ENCODE peak calls at places on chromosomes 1 and 21, in ten cellular contexts. T is body of pancreas; A is HAP-1; X is colonic mucosa; K is prostate gland; N is adrenal gland; Q is CD8-positive, alpha-beta memory T cell; H is spleen; M is mucosa of descending colon; U is CD4-positive, CD25-positive, alpha-beta regulatory T cell. V is an unnamed sample.

GRCh38 chr1:196546272-196547245 is 61.7 kb downstream of the KCNT2 start:
- DNase-seq in M (no peak), N (no peak), H (no peak), T (no peak), K (no peak), U (no peak), Q (no peak), A (peak; percentile 54), X (no peak), V (peak; percentile 47)

GRCh38 chr1:55580845-55581332 is 365.7 kb upstream of the USP24 start:
- DNase-seq in U (no peak), H (no peak), Q (no peak), K (peak; percentile 15), N (no peak), M (no peak), A (no peak), T (no peak), X (no peak), V (peak; percentile 95)

GRCh38 chr21:43866233-43866632 is 1.2 kb downstream of the AGPAT3 start:
- DNase-seq in T (peak; percentile 33), N (peak; percentile 63), U (peak; percentile 41), M (peak; percentile 66), K (peak; percentile 55), Q (peak; percentile 36), X (peak; percentile 64), A (peak; percentile 39), H (peak; percentile 78), V (no peak)

GRCh38 chr1:195530961-195531360 is 1077.3 kb downstream of the KCNT2 start:
- DNase-seq in X (no peak), N (no peak), M (no peak), K (no peak), T (no peak), U (no peak), Q (no peak), H (no peak), A (no peak), V (peak; percentile 25)

GRCh38 chr1:235502601-235503332 is 1.5 kb downstream of the B3GALNT2 start:
- DNase-seq in M (no peak), H (no peak), X (no peak), U (no peak), K (no peak), A (peak; percentile 31), T (no peak), Q (no peak), N (no peak), V (no peak)

GRCh38 chr1:168081373-168082007 is 55.2 kb downstream of the GPR161 start:
- DNase-seq in U (no peak), M (no peak), N (peak; percentile 54), H (no peak), Q (no peak), T (no peak), A (no peak), X (no peak), K (no peak), V (peak; percentile 82)

GRCh38 chr1:65422241-65423203 is 2.1 kb downstream of the LEPR start:
- DNase-seq in T (no peak), K (no peak), X (no peak), U (no peak), M (peak; percentile 3), A (no peak), Q (no peak), H (no peak), N (peak; percentile 44), V (no peak)

GRCh38 chr1:75233302-75233929 is 99.2 kb downstream of the LHX8 start:
- DNase-seq in X (no peak), A (peak; percentile 46), H (no peak), U (peak; percentile 9), N (no peak), K (no peak), Q (no peak), T (no peak), M (no peak), V (no peak)

DNA sequence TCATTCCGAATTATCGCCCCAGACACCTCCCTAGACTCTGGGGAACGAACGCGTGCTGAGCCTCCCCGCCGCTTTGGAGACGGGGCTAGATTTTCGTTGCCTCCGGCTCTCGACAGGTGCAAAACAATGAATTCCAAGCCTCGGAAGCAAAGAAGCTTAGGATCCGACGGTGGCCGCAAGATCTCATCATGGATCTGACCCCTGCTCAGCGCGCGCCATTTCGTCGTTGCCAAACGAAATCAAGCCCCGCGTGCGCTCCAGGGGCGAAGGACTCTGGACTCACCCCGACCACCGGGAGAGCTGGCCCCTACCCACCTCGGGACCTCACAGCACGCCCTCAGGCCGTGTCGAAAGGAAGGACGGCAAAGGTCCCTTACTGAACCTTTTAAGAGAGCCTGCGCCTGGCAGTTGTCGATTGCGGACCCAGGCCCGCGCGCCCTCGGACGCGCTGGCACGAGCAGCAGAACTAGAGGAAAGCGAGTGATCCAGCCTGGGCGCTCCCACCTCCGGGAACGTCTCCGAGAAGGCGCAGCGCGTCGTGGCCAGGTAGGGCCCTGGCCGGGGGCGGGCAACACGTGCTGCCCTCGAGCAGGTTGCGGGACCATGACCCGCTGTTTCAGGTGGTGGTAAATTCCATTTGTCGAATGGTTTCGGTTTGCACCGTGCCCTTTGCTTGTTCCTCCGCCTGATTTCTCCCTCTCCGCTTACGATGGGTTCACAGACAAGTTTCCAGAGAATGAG is 1.6 kb upstream of the RUNX3 start:
- DNase-seq in U (no peak), X (no peak), K (no peak), A (no peak), H (peak; percentile 84), M (no peak), Q (no peak), N (no peak), T (no peak), V (no peak)
- H3K4me3 ChIP-seq in U (no peak overlapping the region), X (no peak overlapping the region), K (no peak overlapping the region), A (peak overlapping the region; percentile 12), H (no peak overlapping the region), M (no peak overlapping the region), Q (no peak overlapping the region), N (peak overlapping the region; percentile 16), T (no peak overlapping the region), V (no peak overlapping the region)

GRCh38 chr1:208054885-208055507 is 144.1 kb upstream of the CD34 start:
- DNase-seq in N (no peak), K (no peak), T (no peak), A (no peak), U (no peak), X (no peak), M (no peak), Q (no peak), H (no peak), V (no peak)

GRCh38 chr1:208053661-208054060 is 142.7 kb upstream of the CD34 start:
- DNase-seq in M (no peak), N (no peak), A (no peak), X (no peak), K (no peak), H (no peak), U (no peak), T (no peak), Q (no peak), V (no peak)

GRCh38 chr1:208055535-208055934 is 144.6 kb upstream of the CD34 start:
- DNase-seq in Q (no peak), U (no peak), A (no peak), T (no peak), K (no peak), X (no peak), M (no peak), H (no peak), N (no peak), V (no peak)

GRCh38 chr1:208052926-208053407 is 142.0 kb upstream of the CD34 start:
- DNase-seq in M (no peak), A (no peak), T (no peak), Q (no peak), U (no peak), X (no peak), H (no peak), N (no peak), K (no peak), V (no peak)

DNA sequence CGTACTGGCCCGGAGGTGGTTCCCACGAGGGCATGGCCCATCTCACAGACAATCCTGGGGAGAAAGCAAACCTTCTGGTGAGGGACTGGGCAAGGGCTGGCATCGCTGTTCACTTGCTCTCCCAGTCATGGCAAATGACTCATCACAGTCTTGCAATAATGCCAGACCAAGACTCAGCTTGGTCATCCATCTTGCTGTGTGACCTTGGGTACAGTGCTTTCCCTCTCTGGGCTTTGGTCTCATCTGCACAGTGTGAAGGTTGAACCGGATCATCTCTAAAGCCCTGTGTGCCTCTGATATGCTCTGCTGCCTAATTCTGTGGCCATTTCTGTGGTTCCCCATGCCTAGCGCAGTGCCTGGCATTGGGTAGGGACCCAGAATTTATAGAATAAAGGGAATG is 143.6 kb upstream of the CD34 start:
- DNase-seq in U (no peak), K (no peak), Q (no peak), H (no peak), T (no peak), X (no peak), N (peak; percentile 14), M (no peak), A (no peak), V (no peak)
- H3K4me3 ChIP-seq in U (no peak overlapping the region), K (no peak overlapping the region), Q (no peak overlapping the region), H (no peak overlapping the region), T (no peak overlapping the region), X (no peak overlapping the region), N (no peak overlapping the region), M (no peak overlapping the region), A (no peak overlapping the region), V (no peak overlapping the region)

GRCh38 chr1:203308205-203309114 is 3.1 kb downstream of the BTG2 start:
- DNase-seq in X (no peak), K (no peak), N (no peak), M (peak; percentile 32), U (peak; percentile 38), Q (no peak), A (peak; percentile 59), H (no peak), T (peak; percentile 57), V (no peak)
- H3K4me3 ChIP-seq in X (peak overlapping the region; percentile 85), K (peak overlapping the region; percentile 100), N (no peak overlapping the region), M (no peak overlapping the region), U (peak overlapping the region; percentile 100), Q (peak overlapping the region; percentile 60), A (peak overlapping the region; percentile 7), H (peak overlapping the region; percentile 92), T (peak overlapping the region; percentile 49), V (peak overlapping the region; percentile 94)

GRCh38 chr1:170663441-170664282 is at the start of gene PRRX1:
- DNase-seq in M (no peak), T (no peak), N (no peak), H (no peak), X (no peak), A (no peak), K (no peak), U (no peak), Q (no peak), V (no peak)

GRCh38 chr1:170662561-170662971 is 1.4 kb upstream of the PRRX1 start:
- DNase-seq in Q (no peak), K (no peak), U (no peak), N (no peak), A (no peak), H (no peak), X (no peak), T (no peak), M (no peak), V (no peak)

GRCh38 chr1:170664283-170664827 is 424 bp downstream of the PRRX1 start:
- DNase-seq in X (no peak), K (no peak), U (no peak), Q (no peak), H (peak; percentile 67), M (peak; percentile 30), N (peak; percentile 25), A (no peak), T (peak; percentile 27), V (no peak)

GRCh38 chr1:170661646-170662411 is 2.1 kb upstream of the PRRX1 start:
- DNase-seq in U (no peak), K (no peak), Q (no peak), H (no peak), T (no peak), M (no peak), A (no peak), N (no peak), X (no peak), V (no peak)

DNA sequence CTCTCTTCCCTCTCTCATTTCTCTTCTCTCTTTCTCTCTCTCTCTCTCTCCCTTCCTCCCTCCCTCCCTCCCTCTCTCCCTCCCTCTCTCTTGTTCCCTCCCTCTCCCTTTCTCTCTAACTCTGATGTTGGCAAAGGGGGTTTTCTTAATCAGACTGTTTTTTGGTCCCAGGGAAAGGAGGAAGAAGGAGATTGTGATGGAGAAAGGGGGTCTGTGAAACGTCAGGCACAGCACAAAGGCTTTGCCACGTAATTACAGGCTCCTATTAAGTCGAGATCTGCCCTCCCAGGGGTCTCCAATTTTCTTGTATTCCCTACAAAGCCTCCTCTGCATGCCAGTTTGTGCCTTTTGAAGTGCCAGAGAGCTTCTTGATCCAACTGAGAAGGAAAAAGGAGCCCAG is 920 bp upstream of the PRRX1 start:
- DNase-seq in H (no peak), N (no peak), X (no peak), A (no peak), T (no peak), K (no peak), U (no peak), Q (no peak), M (no peak), V (no peak)
- H3K4me3 ChIP-seq in H (no peak overlapping the region), N (no peak overlapping the region), X (no peak overlapping the region), A (no peak overlapping the region), T (no peak overlapping the region), K (peak overlapping the region; percentile 45), U (no peak overlapping the region), Q (no peak overlapping the region), M (no peak overlapping the region), V (peak overlapping the region; percentile 87)